ENCODE peak calls at places on chromosomes 16 and 17, in seven cellular contexts. U is fibroblast of mammary gland, F is ascending aorta, O is GM23338, Q is heart left ventricle, G is uterus, N is neural progenitor cell. L is an unnamed sample.
A peak's percentile ranks its signal among the peaks of the same experiment; 100 is the strongest.

GRCh38 chr16:90078594-90078895 is 1.4 kb upstream of the PRDM7 start:
- DNase-seq in U (no peak), F (no peak), O (no peak), Q (no peak), G (no peak), N (no peak), L (no peak)

GRCh38 chr16:51637744-51638100 is 486.7 kb upstream of the SALL1 start:
- DNase-seq in U (peak; percentile 36), F (no peak), O (no peak), Q (no peak), G (no peak), N (peak; percentile 52), L (no peak)

GRCh38 chr16:46828292-46828691 is 2.7 kb downstream of the C16orf87 start:
- DNase-seq in U (no peak), F (no peak), O (no peak), Q (no peak), G (no peak), N (no peak), L (no peak)

GRCh38 chr16:30700491-30700890 is 1.5 kb downstream of the SRCAP start:
- DNase-seq in U (peak; percentile 17), F (no peak), O (no peak), Q (peak; percentile 60), G (no peak), N (no peak), L (no peak)

GRCh38 chr16:88548131-88548874 is 21.9 kb upstream of the ZC3H18 start:
- DNase-seq in U (no peak), F (no peak), O (no peak), Q (no peak), G (no peak), N (no peak), L (no peak)

GRCh38 chr16:7835032-7835431 is 502.4 kb downstream of the RBFOX1 start:
- DNase-seq in U (no peak), F (no peak), O (no peak), Q (no peak), G (no peak), N (peak; percentile 60), L (no peak)

GRCh38 chr16:8924214-8924613 is 39.5 kb downstream of the USP7 start:
- DNase-seq in U (peak; percentile 47), F (no peak), O (no peak), Q (peak; percentile 46), G (no peak), N (no peak), L (no peak)

GRCh38 chr17:77881545-77881944 is 77.0 kb upstream of the TNRC6C start:
- DNase-seq in U (peak; percentile 82), F (peak; percentile 43), O (no peak), Q (peak; percentile 86), G (peak; percentile 69), N (no peak), L (no peak)

GRCh38 chr16:64428463-64428862 is 693.4 kb downstream of the CDH11 start:
- DNase-seq in U (peak; percentile 80), F (no peak), O (no peak), Q (no peak), G (no peak), N (no peak), L (peak; percentile 56)

GRCh38 chr17:17685775-17686291 is 4.6 kb downstream of the RAI1 start:
- DNase-seq in U (peak; percentile 88), F (no peak), O (peak; percentile 47), Q (no peak), G (no peak), N (no peak), L (peak; percentile 56)

GRCh38 chr17:1294157-1294717 is 14.8 kb downstream of the TRARG1 start:
- DNase-seq in U (no peak), F (no peak), O (no peak), Q (no peak), G (no peak), N (no peak), L (no peak)

GRCh38 chr16:46621006-46621629 is at the start of gene SHCBP1:
- DNase-seq in U (peak; percentile 85), F (peak; percentile 43), O (peak; percentile 95), Q (peak; percentile 86), G (peak; percentile 73), N (peak; percentile 90), L (peak; percentile 66)

GRCh38 chr17:47713980-47714689 is 18.9 kb upstream of the TBX21 start:
- DNase-seq in U (no peak), F (no peak), O (peak; percentile 66), Q (no peak), G (no peak), N (peak; percentile 56), L (no peak)

GRCh38 chr17:7912927-7913524 is 3.1 kb downstream of the RNF227 start:
- DNase-seq in U (peak; percentile 86), F (no peak), O (peak; percentile 84), Q (no peak), G (no peak), N (peak; percentile 81), L (peak; percentile 59)

GRCh38 chr17:48215583-48216139 is 108.1 kb downstream of the SNX11 start:
- DNase-seq in U (peak; percentile 48), F (no peak), O (peak; percentile 82), Q (no peak), G (no peak), N (peak; percentile 61), L (no peak)

GRCh38 chr17:44176671-44177501 is 6.4 kb downstream of the ASB16 start:
- DNase-seq in U (no peak), F (no peak), O (no peak), Q (no peak), G (no peak), N (no peak), L (no peak)

GRCh38 chr17:21539146-21539545 is 153.2 kb upstream of the KCNJ18 start:
- DNase-seq in U (peak; percentile 52), F (no peak), O (no peak), Q (no peak), G (no peak), N (no peak), L (no peak)

GRCh38 chr16:794853-795466 is 5.6 kb downstream of the GNG13 start:
- DNase-seq in U (no peak), F (no peak), O (no peak), Q (no peak), G (no peak), N (no peak), L (no peak)

GRCh38 chr16:74480150-74481029 is 59.1 kb upstream of the CLEC18B start:
- DNase-seq in U (peak; percentile 60), F (no peak), O (no peak), Q (peak; percentile 19), G (peak; percentile 23), N (peak; percentile 26), L (peak; percentile 38)

GRCh38 chr17:72715906-72716572 is 376.4 kb downstream of the SLC39A11 start:
- DNase-seq in U (peak; percentile 99), F (no peak), O (no peak), Q (no peak), G (no peak), N (no peak), L (peak; percentile 90)

GRCh38 chr16:88804552-88805339 is 1.2 kb downstream of the CDT1 start:
- DNase-seq in U (no peak), F (no peak), O (peak; percentile 64), Q (no peak), G (no peak), N (no peak), L (no peak)

GRCh38 chr17:42310281-42311156 is 22.2 kb downstream of the STAT5A start:
- DNase-seq in U (peak; percentile 36), F (no peak), O (peak; percentile 71), Q (no peak), G (peak; percentile 27), N (peak; percentile 31), L (no peak)

GRCh38 chr17:46765491-46765890 is 53.0 kb downstream of the WNT3 start:
- DNase-seq in U (no peak), F (no peak), O (no peak), Q (no peak), G (no peak), N (no peak), L (no peak)

GRCh38 chr17:37458805-37459204 is 30.9 kb upstream of the DUSP14 start:
- DNase-seq in U (peak; percentile 89), F (no peak), O (no peak), Q (no peak), G (no peak), N (no peak), L (no peak)
- TF ChIP-seq CTCF in U (no peak), F (no peak), O (no peak), Q (no peak), G (no peak), N (no peak), L (no peak)

DNA sequence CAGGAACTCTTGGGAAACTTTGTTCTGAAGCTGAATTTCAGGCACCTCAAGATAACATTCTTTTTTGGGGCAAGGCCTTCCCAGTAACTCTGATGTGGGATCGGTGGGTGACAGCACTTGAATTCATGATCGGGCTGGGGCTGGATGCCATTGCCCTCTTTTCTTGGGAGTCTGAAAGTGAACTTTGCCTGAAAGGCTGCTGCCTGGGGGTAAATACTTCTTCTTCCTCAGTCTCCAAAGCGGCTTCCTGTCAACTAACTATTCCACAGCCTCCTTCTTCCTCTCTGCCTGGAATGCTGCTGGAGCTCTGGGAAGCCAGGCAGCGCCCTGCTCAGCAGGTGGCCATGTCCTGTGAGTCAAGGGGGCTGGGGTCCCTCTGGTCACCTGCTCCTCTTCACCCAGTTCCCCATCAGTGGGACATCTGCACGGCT is 79.5 kb downstream of the WIPI1 start:
- DNase-seq in U (no peak), F (no peak), O (peak; percentile 30), Q (no peak), G (no peak), N (peak; percentile 18), L (no peak)
- H3K4me3 ChIP-seq in U (no peak overlapping the region), F (no peak overlapping the region), O (peak overlapping the region; percentile 2), Q (no peak overlapping the region), G (no peak overlapping the region), N (no peak overlapping the region), L (peak overlapping the region; percentile 0)

DNA sequence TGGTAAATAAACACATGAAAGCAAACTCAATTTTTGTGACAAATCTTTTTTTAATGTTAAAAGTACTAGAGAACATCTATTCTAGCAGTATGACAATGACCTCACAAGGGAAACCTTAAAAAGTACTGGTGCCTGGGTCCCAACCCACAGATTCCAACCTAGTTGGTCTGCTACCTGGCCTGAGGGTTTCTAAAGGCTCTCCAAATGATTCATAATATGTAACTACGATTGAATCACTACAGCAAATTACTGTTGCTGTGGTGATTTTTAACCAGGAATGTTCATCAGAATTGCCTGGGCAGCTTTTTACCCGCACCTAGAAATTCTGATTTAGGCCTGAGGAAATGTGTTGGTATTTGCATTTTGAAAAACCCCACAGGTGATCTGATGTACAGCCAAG is 26.1 kb downstream of the CDR2 start:
- DNase-seq in U (no peak), F (no peak), O (no peak), Q (no peak), G (no peak), N (no peak), L (no peak)
- TF ChIP-seq CTCF in U (no peak), F (no peak), O (no peak), Q (no peak), G (no peak), N (no peak), L (no peak)

GRCh38 chr17:79607941-79608728 is 2.7 kb downstream of the RBFOX3 start:
- DNase-seq in U (peak; percentile 5), F (no peak), O (peak; percentile 90), Q (peak; percentile 34), G (peak; percentile 22), N (peak; percentile 88), L (no peak)
- H3K4me3 ChIP-seq in U (no peak overlapping the region), F (no peak overlapping the region), O (peak overlapping the region; percentile 53), Q (no peak overlapping the region), G (peak overlapping the region; percentile 28), N (no peak overlapping the region), L (no peak overlapping the region)